ENCODE peak calls at places on chromosomes 16 and 17, in ten cellular contexts. I is MCF 10A; A is activated CD4-positive, alpha-beta T cell treated with anti-CD3 and anti-CD28 coated beads for 48 hours; V is H7; M is pancreas; E is MV-4-11; O is GM10248; D is Calu3; J is cardiac fibroblast; S is effector CD4-positive, alpha-beta T cell. L is an unnamed sample.
A peak's percentile ranks its signal among the peaks of the same experiment; 100 is the strongest.

GRCh38 chr17:14747576-14747940 is 446.7 kb downstream of the HS3ST3B1 start:
- DNase-seq in J (peak; percentile 32), V (no peak), M (no peak), A (no peak), E (no peak), O (no peak), S (no peak), D (no peak), I (no peak), L (no peak)

GRCh38 chr16:10402975-10403374 is 17.1 kb downstream of the ATF7IP2 start:
- DNase-seq in A (no peak), S (no peak), D (no peak), E (no peak), J (no peak), M (no peak), O (no peak), V (no peak), I (no peak), L (no peak)

GRCh38 chr17:8681175-8681949 is 50.8 kb upstream of the MYH10 start:
- DNase-seq in M (no peak), S (no peak), O (no peak), I (no peak), V (no peak), A (no peak), E (no peak), J (peak; percentile 87), D (no peak), L (no peak)

GRCh38 chr17:16439867-16440351 is 24.5 kb downstream of the TRPV2 start:
- DNase-seq in O (no peak), J (peak; percentile 39), I (peak; percentile 34), S (peak; percentile 28), A (no peak), V (no peak), D (no peak), M (no peak), E (peak; percentile 28), L (peak; percentile 68)

GRCh38 chr16:6602401-6602800 is 730.2 kb upstream of the RBFOX1 start:
- DNase-seq in O (no peak), S (no peak), D (no peak), I (no peak), A (no peak), E (no peak), V (no peak), M (no peak), J (no peak), L (no peak)

GRCh38 chr16:86068722-86069121 is 169.8 kb downstream of the IRF8 start:
- DNase-seq in E (no peak), M (peak; percentile 3), O (no peak), V (no peak), S (no peak), A (no peak), J (no peak), D (no peak), I (no peak), L (no peak)

GRCh38 chr16:87492241-87492635 is 586 bp downstream of the ZCCHC14 start:
- DNase-seq in E (no peak), V (peak; percentile 72), J (no peak), D (no peak), I (no peak), S (no peak), M (no peak), O (no peak), A (no peak), L (no peak)

GRCh38 chr17:73743802-73744201 is 99.6 kb upstream of the SDK2 start:
- DNase-seq in A (no peak), E (no peak), M (no peak), I (no peak), V (no peak), O (no peak), S (no peak), J (no peak), D (no peak), L (no peak)

GRCh38 chr16:64364894-64365293 is 757.0 kb downstream of the CDH11 start:
- DNase-seq in D (no peak), O (no peak), A (no peak), S (no peak), E (no peak), V (no peak), M (no peak), I (no peak), J (no peak), L (no peak)

GRCh38 chr16:74743668-74744299 is 30.8 kb downstream of the FA2H start:
- DNase-seq in S (no peak), J (peak; percentile 23), I (peak; percentile 94), E (no peak), V (peak; percentile 58), A (no peak), M (peak; percentile 95), D (peak; percentile 98), O (no peak), L (no peak)

GRCh38 chr17:13154403-13154802 is 136.6 kb upstream of the ELAC2 start:
- DNase-seq in E (no peak), J (no peak), I (no peak), M (no peak), A (no peak), O (no peak), D (no peak), S (no peak), V (no peak), L (no peak)

GRCh38 chr16:9280067-9280466 is 188.6 kb downstream of the HAPSTR1 start:
- DNase-seq in O (no peak), E (no peak), M (no peak), S (no peak), V (no peak), I (no peak), D (no peak), A (no peak), J (no peak), L (no peak)

GRCh38 chr17:8922451-8922850 is 43.1 kb downstream of the PIK3R5 start:
- DNase-seq in E (peak; percentile 98), S (no peak), V (no peak), I (peak; percentile 95), J (peak; percentile 88), D (no peak), M (no peak), A (no peak), O (no peak), L (no peak)

GRCh38 chr17:73436966-73437365 is 125.2 kb upstream of the CDC42EP4 start:
- DNase-seq in A (no peak), E (no peak), V (no peak), O (no peak), I (no peak), S (no peak), J (peak; percentile 13), D (no peak), M (no peak), L (no peak)

GRCh38 chr17:1629647-1630310 is 1.1 kb upstream of the SLC43A2 start:
- DNase-seq in M (peak; percentile 89), S (peak; percentile 66), E (peak; percentile 44), A (peak; percentile 88), I (peak; percentile 67), D (peak; percentile 81), O (peak; percentile 77), J (peak; percentile 65), V (peak; percentile 87), L (peak; percentile 56)

GRCh38 chr16:12062343-12063003 is 85.9 kb downstream of the SNX29 start:
- DNase-seq in S (no peak), J (peak; percentile 92), O (no peak), A (no peak), D (peak; percentile 27), E (peak; percentile 76), V (no peak), I (peak; percentile 93), M (no peak), L (no peak)

GRCh38 chr17:79832211-79833109 is 6.8 kb downstream of the CBX4 start:
- DNase-seq in V (peak; percentile 91), A (no peak), S (no peak), J (no peak), E (no peak), O (no peak), D (peak; percentile 50), M (peak; percentile 85), I (no peak), L (no peak)

GRCh38 chr17:55722742-55723487 is at the start of gene TMEM100:
- DNase-seq in J (peak; percentile 86), O (no peak), I (peak; percentile 49), E (no peak), S (no peak), M (no peak), A (no peak), V (no peak), D (no peak), L (no peak)

GRCh38 chr16:49599281-49599680 is 225.7 kb downstream of the C16orf78 start:
- DNase-seq in J (no peak), S (no peak), O (no peak), A (no peak), I (no peak), V (no peak), M (no peak), E (no peak), D (no peak), L (no peak)

GRCh38 chr16:29836623-29837022 is 16.4 kb downstream of the MVP start:
- DNase-seq in E (no peak), J (no peak), D (no peak), I (no peak), A (no peak), O (no peak), V (peak; percentile 36), M (no peak), S (no peak), L (peak; percentile 9)

GRCh38 chr17:72090108-72090507 is 30.7 kb upstream of the SOX9 start:
- DNase-seq in E (no peak), M (no peak), A (no peak), O (no peak), I (no peak), D (no peak), V (no peak), J (peak; percentile 43), S (no peak), L (no peak)

GRCh38 chr16:87441886-87442580 is 49.9 kb downstream of the MAP1LC3B start:
- DNase-seq in O (no peak), D (no peak), J (no peak), M (no peak), E (no peak), V (no peak), A (no peak), I (no peak), S (no peak), L (no peak)

GRCh38 chr17:66272699-66273390 is 29.6 kb upstream of the PRKCA start:
- DNase-seq in J (peak; percentile 73), I (peak; percentile 44), O (no peak), S (no peak), D (no peak), E (no peak), V (no peak), M (no peak), A (no peak), L (no peak)

GRCh38 chr16:47342055-47342454 is 118.8 kb downstream of the ITFG1 start:
- DNase-seq in I (no peak), A (no peak), D (no peak), V (no peak), M (no peak), O (no peak), E (no peak), J (no peak), S (no peak), L (no peak)

GRCh38 chr17:6352016-6352415 is 82.9 kb downstream of the AIPL1 start:
- DNase-seq in A (no peak), E (no peak), I (no peak), M (no peak), O (no peak), S (no peak), D (no peak), V (no peak), J (no peak), L (no peak)

GRCh38 chr17:7004398-7005253 is 7.8 kb upstream of the RNASEK start:
- DNase-seq in I (peak; percentile 82), V (peak; percentile 79), M (no peak), A (peak; percentile 28), E (peak; percentile 68), S (peak; percentile 53), O (peak; percentile 69), J (peak; percentile 62), D (peak; percentile 45), L (peak; percentile 77)

GRCh38 chr17:27453466-27453865 is 2.8 kb upstream of the KSR1 start:
- DNase-seq in V (no peak), A (no peak), D (no peak), S (no peak), E (peak; percentile 56), O (no peak), M (no peak), J (no peak), I (no peak), L (no peak)

GRCh38 chr17:42361781-42362186 is 26.5 kb downstream of the STAT3 start:
- DNase-seq in J (no peak), I (no peak), V (no peak), O (no peak), D (no peak), A (peak; percentile 62), E (no peak), M (no peak), S (peak; percentile 21), L (peak; percentile 18)